ENCODE peak calls at places on chromosome 1, in nine cellular contexts. P, T, U, V, D, C, J, R and S are unnamed samples.

GRCh38 chr1:184881941-184882648 is 92.2 kb downstream of the NIBAN1 start:
- DNase-seq in V (no peak), R (peak; percentile 40), T (no peak), D (no peak), P (no peak), U (no peak), C (no peak), J (no peak), S (peak; percentile 88)

GRCh38 chr1:27392778-27393635 is 585 bp downstream of the GPR3 start:
- DNase-seq in P (no peak), V (peak; percentile 28), U (no peak), T (no peak), D (no peak), C (no peak), R (no peak), J (no peak), S (no peak)

GRCh38 chr1:194174528-194174927 is 988.1 kb upstream of the B3GALT2 start:
- DNase-seq in C (no peak), U (no peak), D (no peak), V (no peak), T (no peak), R (no peak), P (no peak), J (no peak), S (no peak)

GRCh38 chr1:185401019-185401418 is 84.0 kb upstream of the IVNS1ABP start:
- DNase-seq in R (peak; percentile 90), D (no peak), P (peak; percentile 87), C (no peak), V (peak; percentile 56), T (no peak), U (no peak), J (no peak), S (no peak)

GRCh38 chr1:103284270-103284669 is 175.9 kb upstream of the COL11A1 start:
- DNase-seq in R (no peak), P (peak; percentile 40), U (no peak), J (no peak), T (no peak), V (no peak), C (no peak), D (no peak), S (peak; percentile 25)

GRCh38 chr1:184647471-184647870 is 107.2 kb downstream of the EDEM3 start:
- DNase-seq in V (no peak), D (no peak), C (no peak), T (no peak), R (no peak), U (no peak), P (no peak), J (no peak), S (no peak)

GRCh38 chr1:26696191-26696644 is 403 bp downstream of the ARID1A start:
- DNase-seq in R (no peak), U (no peak), P (no peak), T (no peak), V (no peak), D (peak; percentile 35), J (no peak), C (no peak), S (no peak)

GRCh38 chr1:212070720-212071302 is 35.3 kb downstream of the DTL start:
- DNase-seq in C (no peak), J (peak; percentile 62), T (no peak), D (no peak), V (peak; percentile 43), P (peak; percentile 54), R (peak; percentile 35), U (no peak), S (peak; percentile 75)

GRCh38 chr1:241105118-241105517 is 251.9 kb downstream of the RGS7 start:
- DNase-seq in C (no peak), T (no peak), J (no peak), R (no peak), V (no peak), P (no peak), U (no peak), D (no peak), S (no peak)

GRCh38 chr1:51517361-51518032 is 1.6 kb downstream of the EPS15 start:
- DNase-seq in R (no peak), P (no peak), T (no peak), C (no peak), V (no peak), U (no peak), D (no peak), J (no peak), S (peak; percentile 41)

GRCh38 chr1:92784051-92784638 is 763 bp downstream of the EVI5 start:
- DNase-seq in V (peak; percentile 20), J (peak; percentile 35), U (peak; percentile 40), D (peak; percentile 5), R (peak; percentile 48), T (peak; percentile 31), C (peak; percentile 16), P (peak; percentile 18), S (peak; percentile 79)

GRCh38 chr1:236692128-236692527 is 5.8 kb downstream of the ACTN2 start:
- DNase-seq in J (no peak), D (no peak), T (no peak), U (no peak), R (no peak), V (no peak), C (no peak), P (no peak), S (no peak)

GRCh38 chr1:97867127-97867526 is 53.7 kb downstream of the DPYD start:
- DNase-seq in T (no peak), C (no peak), V (no peak), P (no peak), J (no peak), U (no peak), D (no peak), R (no peak), S (no peak)

GRCh38 chr1:108117908-108118902 is 81.9 kb downstream of the SLC25A24 start:
- DNase-seq in D (no peak), U (no peak), C (no peak), P (peak; percentile 59), T (no peak), V (no peak), J (no peak), R (peak; percentile 89), S (peak; percentile 24)

DNA sequence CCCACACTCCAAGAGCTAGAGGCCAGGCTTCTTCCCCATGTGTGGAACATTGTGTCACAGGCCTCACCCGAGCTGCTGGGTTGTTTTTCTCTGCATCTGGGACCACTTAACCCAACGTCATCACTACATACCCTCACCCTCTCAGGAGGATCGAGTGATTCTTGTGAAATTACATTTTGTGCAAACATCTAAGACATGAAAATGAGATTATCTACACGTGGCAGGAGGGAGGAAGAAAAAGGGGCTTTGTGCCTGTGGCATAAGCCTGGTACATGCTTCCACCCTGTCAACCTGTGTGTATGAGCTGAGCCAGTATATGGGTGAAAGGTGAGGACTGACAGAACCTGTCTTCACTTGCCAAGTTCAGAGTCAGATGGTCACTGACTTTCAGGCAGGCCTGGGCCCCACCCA is 1.6 kb downstream of the CPT2 start:
- DNase-seq in J (peak; percentile 26), C (no peak), V (no peak), D (no peak), R (no peak), U (no peak), T (no peak), P (no peak), S (no peak)
- H3K4me3 ChIP-seq in J (no peak overlapping the region), C (no peak overlapping the region), V (no peak overlapping the region), D (peak overlapping the region; percentile 79), R (no peak overlapping the region), U (no peak overlapping the region), T (peak overlapping the region; percentile 57), P (no peak overlapping the region), S (no peak overlapping the region)

GRCh38 chr1:159799446-159799985 is 2.6 kb upstream of the FCRL6 start:
- DNase-seq in V (no peak), J (no peak), P (no peak), D (no peak), R (no peak), T (no peak), U (no peak), C (no peak), S (no peak)

GRCh38 chr1:159804924-159805323 is 2.8 kb downstream of the FCRL6 start:
- DNase-seq in P (no peak), U (no peak), J (no peak), C (no peak), R (no peak), D (no peak), T (no peak), V (no peak), S (no peak)

GRCh38 chr1:159802060-159802459 is at the start of gene FCRL6:
- DNase-seq in C (no peak), T (no peak), R (no peak), D (no peak), V (no peak), U (no peak), P (no peak), J (no peak), S (no peak)

GRCh38 chr1:159800177-159800935 is 1.8 kb upstream of the FCRL6 start:
- DNase-seq in D (peak; percentile 32), C (no peak), V (no peak), T (no peak), U (no peak), R (no peak), J (no peak), P (no peak), S (no peak)

GRCh38 chr1:159803946-159804695 is 2.0 kb downstream of the FCRL6 start:
- DNase-seq in P (no peak), V (no peak), U (no peak), J (no peak), R (no peak), C (no peak), T (no peak), D (no peak), S (no peak)
- TF ChIP-seq CTCF in P (no peak), V (no peak), U (no peak), J (no peak), R (peak; percentile 10), C (no peak), T (no peak), D (no peak), S (no peak)

GRCh38 chr1:68207129-68207689 is 25.1 kb downstream of the WLS start:
- DNase-seq in V (no peak), P (peak; percentile 65), D (no peak), U (no peak), J (no peak), T (no peak), R (no peak), C (no peak), S (peak; percentile 75)
- H3K4me3 ChIP-seq in V (no peak overlapping the region), P (no peak overlapping the region), D (no peak overlapping the region), U (no peak overlapping the region), J (no peak overlapping the region), T (no peak overlapping the region), R (no peak overlapping the region), C (no peak overlapping the region), S (no peak overlapping the region)

DNA sequence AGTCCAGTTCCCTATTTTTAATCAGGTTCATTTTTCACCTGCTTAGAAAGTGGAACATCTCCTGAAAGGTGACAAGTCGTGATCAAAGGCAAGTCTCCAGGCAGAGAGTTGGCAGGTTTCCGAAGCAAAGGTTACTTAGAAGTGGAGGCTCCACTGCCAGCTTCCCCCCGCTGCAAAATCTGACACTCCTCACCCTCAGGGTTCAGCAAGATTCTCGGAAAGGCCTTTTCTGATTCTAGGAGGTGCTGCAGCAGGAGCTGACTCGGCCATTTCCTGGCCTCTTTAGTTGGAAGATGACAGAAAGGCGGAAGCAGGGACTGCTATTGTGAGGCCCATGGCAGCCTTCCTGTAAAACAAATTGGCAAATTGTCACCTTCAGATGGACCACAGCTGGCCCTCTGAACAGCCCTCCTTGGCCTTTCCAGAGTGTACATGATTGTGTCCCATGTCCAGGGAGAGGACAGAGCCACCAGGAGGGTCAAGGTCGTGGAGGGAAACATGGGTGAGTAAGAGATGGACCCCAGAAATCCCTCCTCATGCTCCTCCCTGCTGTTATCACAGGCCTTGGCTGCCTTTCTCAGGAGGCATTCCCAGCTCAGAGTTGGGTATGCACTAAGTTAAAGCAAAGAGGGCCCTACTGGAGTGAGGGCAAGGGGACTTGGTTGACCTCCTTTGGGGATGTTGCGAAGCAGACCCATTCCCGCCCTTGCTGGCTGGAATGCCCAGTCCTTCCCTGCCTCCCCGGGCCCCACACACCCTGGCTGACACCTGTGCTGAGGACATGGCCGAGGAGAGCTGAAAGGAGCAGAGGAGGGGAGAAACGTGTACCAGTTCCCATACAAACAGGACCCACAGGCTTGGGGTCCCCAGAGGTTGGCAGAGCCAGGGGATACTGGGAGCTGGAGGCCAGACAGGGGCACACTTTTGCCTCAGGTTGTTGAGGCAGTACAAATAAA is 115.5 kb upstream of the IRF2BP2 start:
- DNase-seq in D (peak; percentile 10), J (no peak), T (peak; percentile 68), C (no peak), R (no peak), P (no peak), U (no peak), V (no peak), S (peak; percentile 62)
- TF ChIP-seq CTCF in D (no peak), J (no peak), T (no peak), C (no peak), R (no peak), P (no peak), U (no peak), V (no peak), S (no peak)